ENCODE peak calls at places on chromosomes 1 and 21, in nine cellular contexts. B is GM04503; H is CD4-positive, alpha-beta memory T cell; L is HCEC 1CT; I is GM23248; A is brain microvascular endothelial cell; R is A673; X is testis; C is NCI-H1092. V is an unnamed sample.

GRCh38 chr1:205601209-205601608 is 30.6 kb downstream of the ELK4 start:
- DNase-seq in C (no peak), L (no peak), A (no peak), I (no peak), H (no peak), R (no peak), B (no peak), X (no peak), V (no peak)

GRCh38 chr1:24318238-24318987 is 744 bp upstream of the GRHL3 start:
- DNase-seq in X (no peak), H (no peak), B (peak), L (peak), C (no peak), I (peak), A (no peak), R (no peak), V (no peak)

GRCh38 chr21:44947111-44947929 is 7.5 kb downstream of the SLX9 start:
- DNase-seq in C (no peak), I (peak), L (no peak), X (no peak), H (no peak), A (no peak), R (no peak), B (no peak), V (peak)

GRCh38 chr1:63198921-63199530 is 123.3 kb upstream of the FOXD3 start:
- DNase-seq in B (no peak), X (no peak), C (no peak), A (no peak), R (peak), L (no peak), H (no peak), I (no peak), V (no peak)

GRCh38 chr1:179083031-179083345 is 1.1 kb downstream of the TOR3A start:
- DNase-seq in L (peak), X (no peak), A (no peak), B (no peak), I (peak), R (peak), C (no peak), H (peak), V (no peak)

GRCh38 chr21:45030637-45031218 is 43.7 kb upstream of the ADARB1 start:
- DNase-seq in L (peak), A (no peak), H (no peak), B (no peak), C (no peak), R (no peak), X (no peak), I (peak), V (no peak)

GRCh38 chr1:42935313-42935624 is 23.4 kb downstream of the SLC2A1 start:
- DNase-seq in C (no peak), R (no peak), B (no peak), L (no peak), H (peak), X (peak), I (no peak), A (no peak), V (no peak)

GRCh38 chr1:163035791-163036249 is 33.3 kb upstream of the RGS4 start:
- DNase-seq in L (peak), I (peak), R (peak), B (peak), C (peak), A (peak), H (no peak), X (no peak), V (no peak)

GRCh38 chr1:101993703-101994102 is 3.0 kb downstream of the OLFM3 start:
- DNase-seq in A (no peak), L (no peak), I (peak), H (no peak), R (peak), X (no peak), B (no peak), C (no peak), V (no peak)

GRCh38 chr1:24957016-24957807 is 27.1 kb upstream of the RUNX3 start:
- DNase-seq in X (no peak), L (no peak), H (no peak), B (no peak), R (no peak), A (no peak), C (no peak), I (no peak), V (no peak)

GRCh38 chr21:17829472-17829871 is 10.3 kb upstream of the C21orf91 start:
- DNase-seq in C (no peak), R (no peak), X (no peak), I (peak), B (peak), H (no peak), A (peak), L (peak), V (no peak)

GRCh38 chr1:231139659-231140650 is 21.9 kb upstream of the TRIM67 start:
- DNase-seq in L (peak), R (no peak), H (no peak), A (peak), I (peak), C (no peak), B (peak), X (no peak), V (no peak)

GRCh38 chr1:32200226-32201010 is at the start of gene CCDC28B:
- DNase-seq in R (peak), H (peak), X (peak), L (peak), B (no peak), I (peak), A (peak), C (peak), V (peak)

GRCh38 chr1:174964261-174964984 is 35.3 kb upstream of the CACYBP start:
- DNase-seq in B (no peak), R (no peak), L (no peak), C (no peak), X (no peak), A (no peak), I (peak), H (peak), V (no peak)

GRCh38 chr1:206679738-206680211 is 4.9 kb upstream of the MAPKAPK2 start:
- DNase-seq in H (no peak), I (no peak), R (no peak), A (no peak), L (no peak), B (no peak), X (no peak), C (no peak), V (no peak)

GRCh38 chr1:80847904-80848303 is 952.8 kb upstream of the ADGRL2 start:
- DNase-seq in R (no peak), I (no peak), X (no peak), H (peak), C (no peak), A (no peak), B (no peak), L (no peak), V (no peak)